ENCODE peak calls at places on chromosomes 5 and 9, in five cellular contexts. B is neuronal stem cell, R is cardiac muscle cell, M is PC-9, X is suprapubic skin. Z is an unnamed sample.

GRCh38 chr5:74201334-74202081 is 439.0 kb downstream of the ENC1 start:
- DNase-seq in B (no peak), R (no peak), M (peak), X (no peak), Z (no peak)

GRCh38 chr5:45521067-45521466 is 175.1 kb downstream of the HCN1 start:
- DNase-seq in B (peak), R (peak), M (no peak), X (no peak), Z (no peak)

GRCh38 chr5:96699186-96699820 is 37.1 kb downstream of the CAST start:
- DNase-seq in B (no peak), R (peak), M (no peak), X (no peak), Z (no peak)

GRCh38 chr5:136864960-136865359 is 499.6 kb upstream of the TRPC7 start:
- DNase-seq in B (no peak), R (no peak), M (no peak), X (no peak), Z (no peak)

GRCh38 chr9:73239868-73240267 is 88.2 kb downstream of the ANXA1 start:
- DNase-seq in B (no peak), R (no peak), M (no peak), X (no peak), Z (no peak)

GRCh38 chr5:80623911-80624457 is 30.5 kb upstream of the MSH3 start:
- DNase-seq in B (no peak), R (no peak), M (no peak), X (no peak), Z (no peak)

GRCh38 chr5:55467862-55468551 is 66.8 kb downstream of the PLPP1 start:
- DNase-seq in B (no peak), R (no peak), M (no peak), X (no peak), Z (no peak)

GRCh38 chr9:121744687-121745395 is 93.4 kb downstream of the DAB2IP start:
- DNase-seq in B (no peak), R (peak), M (no peak), X (no peak), Z (no peak)

GRCh38 chr5:132659598-132660493 is 1.9 kb downstream of the IL13 start:
- DNase-seq in B (no peak), R (no peak), M (no peak), X (no peak), Z (no peak)

GRCh38 chr5:170611446-170612088 is 107.7 kb downstream of the KCNIP1 start:
- DNase-seq in B (no peak), R (peak), M (no peak), X (no peak), Z (no peak)

GRCh38 chr5:54024466-54024865 is 285.9 kb downstream of the ARL15 start:
- DNase-seq in B (no peak), R (no peak), M (peak), X (no peak), Z (no peak)

GRCh38 chr5:78803386-78803785 is 154.8 kb upstream of the LHFPL2 start:
- DNase-seq in B (no peak), R (no peak), M (no peak), X (peak), Z (no peak)

GRCh38 chr9:20623021-20623747 is 885 bp upstream of the MLLT3 start:
- DNase-seq in B (peak), R (peak), M (no peak), X (peak), Z (peak)

GRCh38 chr5:133993152-133993548 is 11.6 kb downstream of the VDAC1 start:
- DNase-seq in B (no peak), R (no peak), M (peak), X (no peak), Z (no peak)

GRCh38 chr5:612498-613424 is 621 bp downstream of the CEP72 start:
- DNase-seq in B (peak), R (peak), M (no peak), X (peak), Z (no peak)

GRCh38 chr9:92746567-92747458 is 17.8 kb downstream of the BICD2 start:
- DNase-seq in B (no peak), R (no peak), M (no peak), X (peak), Z (no peak)

GRCh38 chr5:34694012-34694411 is 37.9 kb downstream of the RAI14 start:
- DNase-seq in B (no peak), R (no peak), M (no peak), X (no peak), Z (no peak)

GRCh38 chr9:98404157-98404695 is 148.8 kb upstream of the TBC1D2 start:
- DNase-seq in B (no peak), R (no peak), M (no peak), X (no peak), Z (peak)

GRCh38 chr5:125262782-125263181 is 516.3 kb upstream of the ZNF608 start:
- DNase-seq in B (no peak), R (no peak), M (no peak), X (no peak), Z (no peak)

GRCh38 chr5:125261505-125262250 is 515.2 kb upstream of the ZNF608 start:
- DNase-seq in B (no peak), R (no peak), M (no peak), X (no peak), Z (no peak)

GRCh38 chr5:125267636-125268248 is 521.3 kb upstream of the ZNF608 start:
- DNase-seq in B (no peak), R (no peak), M (no peak), X (no peak), Z (no peak)

GRCh38 chr5:125266106-125266505 is 519.7 kb upstream of the ZNF608 start:
- DNase-seq in B (no peak), R (no peak), M (no peak), X (no peak), Z (no peak)

DNA sequence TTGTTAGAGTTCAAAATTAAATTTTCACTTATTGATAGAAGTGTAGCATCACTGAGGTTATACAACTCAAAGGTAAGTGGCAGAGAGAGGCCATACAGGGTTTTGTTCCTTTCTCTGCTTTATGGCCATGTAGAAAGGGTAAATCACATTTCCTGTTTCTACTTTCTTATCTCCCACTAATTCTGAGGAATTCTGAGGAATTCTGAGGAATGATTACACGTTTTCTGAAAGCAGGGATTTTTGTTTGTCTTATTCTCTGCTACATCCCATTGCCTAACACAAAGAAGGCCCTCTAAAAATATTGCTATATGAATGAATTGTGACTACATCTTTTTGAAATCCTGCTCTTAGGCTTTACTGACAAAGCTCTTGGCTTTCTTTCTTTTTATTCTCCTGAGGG is 516.9 kb upstream of the ZNF608 start:
- DNase-seq in B (no peak), R (no peak), M (no peak), X (no peak), Z (no peak)
- H3K27ac ChIP-seq in B (no peak), R (no peak), M (no peak), X (no peak), Z (no peak)

GRCh38 chr5:119255571-119256356 is 100.1 kb upstream of the TNFAIP8 start:
- DNase-seq in B (no peak), R (no peak), M (peak), X (no peak), Z (no peak)
- H3K27ac ChIP-seq in B (no peak), R (no peak), M (peak), X (no peak), Z (no peak)

GRCh38 chr9:123105490-123105889 is 72.0 kb downstream of the GPR21 start:
- DNase-seq in B (no peak), R (no peak), M (no peak), X (no peak), Z (no peak)

GRCh38 chr9:123099042-123099441 is 65.6 kb downstream of the GPR21 start:
- DNase-seq in B (no peak), R (no peak), M (no peak), X (no peak), Z (no peak)

GRCh38 chr9:123104807-123105206 is 71.3 kb downstream of the GPR21 start:
- DNase-seq in B (no peak), R (no peak), M (no peak), X (no peak), Z (no peak)

GRCh38 chr9:123099548-123099947 is 66.1 kb downstream of the GPR21 start:
- DNase-seq in B (no peak), R (no peak), M (no peak), X (no peak), Z (no peak)

GRCh38 chr9:123102380-123103113 is 69.1 kb downstream of the GPR21 start:
- DNase-seq in B (no peak), R (no peak), M (peak), X (no peak), Z (no peak)
- H3K27ac ChIP-seq in B (peak), R (peak), M (no peak), X (no peak), Z (peak)

DNA sequence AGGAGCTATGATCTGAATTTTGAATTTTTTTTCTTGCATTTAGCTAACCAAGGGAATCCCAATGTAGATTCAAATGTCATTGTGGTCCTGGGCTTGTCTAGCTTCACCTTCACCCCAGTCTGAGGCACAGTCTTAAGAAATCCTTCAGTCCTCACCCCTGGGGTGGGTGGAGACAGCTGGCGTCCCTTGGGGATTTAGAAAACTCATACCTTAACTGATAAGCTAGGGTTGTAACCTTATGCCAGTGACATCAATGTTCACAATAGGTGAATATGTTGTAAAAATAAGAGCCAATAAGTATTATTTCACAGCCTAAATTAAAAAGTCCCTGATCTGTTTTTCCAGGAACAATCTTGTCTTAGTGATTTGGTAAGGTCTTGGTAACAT is 4.6 kb downstream of the ISOC1 start:
- DNase-seq in B (no peak), R (no peak), M (no peak), X (no peak), Z (no peak)
- H3K27ac ChIP-seq in B (no peak), R (no peak), M (no peak), X (peak), Z (no peak)

Z was measured in dorsolateral prefrontal cortex.